ENCODE peak calls at places on chromosome 19, in four cellular contexts. P is GM12878, V is WTC11, J is K562. D is an unnamed sample.
A peak's percentile ranks its signal among the peaks of the same experiment; 100 is the strongest.

GRCh38 chr19:38003427-38004099 is 96.6 kb downstream of the SIPA1L3 start:
- DNase-seq in P (peak; percentile 51), V (peak; percentile 65), J (no peak), D (no peak)

GRCh38 chr19:51479531-51480331 is 1.4 kb downstream of the CEACAM18 start:
- DNase-seq in P (no peak), V (no peak), J (no peak), D (no peak)

GRCh38 chr19:51796195-51796679 is 1.3 kb downstream of the FPR3 start:
- DNase-seq in P (no peak), V (no peak), J (peak; percentile 63), D (no peak)

GRCh38 chr19:18205180-18205915 is 1.5 kb upstream of the RAB3A start:
- DNase-seq in P (no peak), V (peak; percentile 68), J (peak; percentile 65), D (no peak)

GRCh38 chr19:41882568-41883462 is at the start of gene ARHGEF1:
- DNase-seq in P (no peak), V (peak; percentile 56), J (peak; percentile 93), D (no peak)

GRCh38 chr19:48329167-48329891 is 4.0 kb downstream of the EMP3 start:
- DNase-seq in P (peak; percentile 42), V (peak; percentile 39), J (peak; percentile 37), D (no peak)

GRCh38 chr19:46783670-46784069 is 4.7 kb downstream of the SLC1A5 start:
- DNase-seq in P (no peak), V (no peak), J (peak; percentile 29), D (no peak)

GRCh38 chr19:17389957-17390664 is 3.9 kb downstream of the CCDC194 start:
- DNase-seq in P (no peak), V (no peak), J (peak; percentile 53), D (no peak)

GRCh38 chr19:38369584-38369983 is 4.8 kb upstream of the PSMD8 start:
- DNase-seq in P (no peak), V (no peak), J (no peak), D (no peak)

GRCh38 chr19:12833418-12833746 is 997 bp downstream of the RTBDN start:
- DNase-seq in P (no peak), V (no peak), J (no peak), D (no peak)

GRCh38 chr19:12834976-12835757 is 788 bp upstream of the RTBDN start:
- DNase-seq in P (no peak), V (peak; percentile 74), J (peak; percentile 79), D (no peak)

GRCh38 chr19:12834418-12834943 is at the start of gene RTBDN:
- DNase-seq in P (no peak), V (peak; percentile 46), J (no peak), D (no peak)

GRCh38 chr19:12836529-12836863 is 1.8 kb upstream of the MAST1 start:
- DNase-seq in P (no peak), V (no peak), J (no peak), D (no peak)

GRCh38 chr19:12833747-12834417 is 497 bp downstream of the RTBDN start:
- DNase-seq in P (no peak), V (peak; percentile 71), J (peak; percentile 80), D (no peak)
- TF ChIP-seq TCF7 in P (no peak), V (peak; percentile 14), J (no peak), D (no peak)

DNA sequence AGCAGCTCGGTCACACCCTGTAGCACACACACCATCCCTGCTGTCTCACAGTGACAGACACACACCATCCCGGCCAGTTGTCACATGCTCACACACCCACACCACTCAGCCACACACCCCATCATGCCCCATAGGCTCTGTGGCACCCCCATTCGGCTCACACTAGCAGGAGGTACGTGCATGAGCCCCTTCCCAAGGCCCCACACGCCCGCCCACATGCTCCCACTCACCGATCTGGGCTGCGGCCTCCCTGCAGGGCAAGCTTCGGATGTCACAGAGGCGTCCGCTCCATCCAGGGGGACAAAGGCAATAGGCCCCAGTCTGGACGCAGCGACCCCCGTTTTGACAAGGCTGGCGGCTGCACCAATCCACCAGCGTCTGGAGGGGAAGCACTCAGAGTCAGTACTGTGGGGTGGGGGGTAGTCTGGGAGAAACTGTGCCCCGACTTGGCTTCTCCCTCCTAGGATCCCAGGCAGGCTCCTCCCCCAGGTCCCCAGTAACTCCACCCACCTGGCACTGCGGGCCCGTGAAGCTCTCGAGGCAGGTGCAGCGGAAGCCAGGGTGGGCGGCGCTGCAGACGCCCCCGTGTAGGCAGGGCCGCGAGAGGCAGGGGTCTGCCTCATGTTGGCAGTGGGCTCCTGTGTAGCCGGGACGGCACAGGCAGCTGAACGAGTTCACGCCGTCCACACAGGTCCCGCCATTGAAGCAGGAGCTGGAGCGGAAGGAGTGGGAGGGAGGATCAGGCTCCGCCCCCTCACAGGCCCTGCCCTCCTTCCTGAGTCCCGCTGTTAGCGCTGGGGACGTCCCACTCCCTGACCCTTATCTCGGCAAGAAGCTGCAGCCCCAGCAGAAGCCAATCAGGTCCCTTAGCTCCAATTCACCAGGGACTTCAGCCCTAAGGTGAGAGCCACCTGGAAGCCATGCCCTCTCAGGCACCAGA is 20.1 kb downstream of the NOTCH3 start:
- DNase-seq in P (no peak), V (peak; percentile 81), J (peak; percentile 88), D (peak; percentile 37)
- TF ChIP-seq TCF7 in P (no peak), V (no peak), J (no peak), D (no peak)

GRCh38 chr19:10192922-10193321 is 1.8 kb downstream of the DNMT1 start:
- DNase-seq in P (no peak), V (no peak), J (no peak), D (no peak)

GRCh38 chr19:10195199-10195519 is 406 bp upstream of the DNMT1 start:
- DNase-seq in P (no peak), V (no peak), J (no peak), D (no peak)

GRCh38 chr19:10194500-10195198 is at the start of gene DNMT1:
- DNase-seq in P (peak; percentile 87), V (peak; percentile 97), J (peak; percentile 100), D (peak; percentile 89)

GRCh38 chr19:10191347-10191746 is 3.4 kb downstream of the DNMT1 start:
- DNase-seq in P (no peak), V (no peak), J (no peak), D (peak; percentile 91)

GRCh38 chr19:10193666-10194499 is 870 bp downstream of the DNMT1 start:
- DNase-seq in P (no peak), V (peak; percentile 47), J (peak; percentile 75), D (peak; percentile 13)
- TF ChIP-seq TCF7 in P (no peak), V (no peak), J (no peak), D (no peak)

GRCh38 chr19:49954933-49955332 is 6.0 kb downstream of the SIGLEC11 start:
- DNase-seq in P (no peak), V (no peak), J (no peak), D (no peak)
- TF ChIP-seq TCF7 in P (no peak), V (no peak), J (no peak), D (no peak)

DNA sequence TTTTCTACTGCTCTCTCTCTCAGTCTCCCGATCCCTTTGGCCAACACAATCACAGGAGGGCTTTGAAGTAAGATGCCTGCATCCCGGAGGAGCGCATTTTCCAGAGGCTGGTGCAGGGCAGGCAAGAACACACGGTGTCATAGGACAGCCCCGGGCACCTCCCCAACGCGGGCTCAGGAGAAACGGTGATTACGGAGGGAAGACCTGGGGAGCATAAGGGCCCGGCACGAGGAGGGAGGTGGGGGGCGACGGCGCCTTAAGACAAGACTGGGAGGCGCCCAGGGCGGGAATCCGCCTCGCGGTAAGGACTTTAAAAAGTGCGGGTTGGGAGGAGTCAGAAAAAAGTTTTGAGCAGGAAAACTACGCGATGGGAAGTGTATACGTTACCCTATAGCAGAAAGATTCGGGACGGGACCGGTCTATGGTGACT is 18.7 kb upstream of the ZNF888 start:
- DNase-seq in P (no peak), V (peak; percentile 45), J (peak; percentile 29), D (no peak)
- TF ChIP-seq TCF7 in P (no peak), V (no peak), J (no peak), D (no peak)

GRCh38 chr19:29680447-29680846 is 15.2 kb downstream of the PLEKHF1 start:
- DNase-seq in P (no peak), V (no peak), J (no peak), D (no peak)
- TF ChIP-seq TCF7 in P (no peak), V (no peak), J (no peak), D (no peak)

D was measured in HepG2.